ENCODE peak calls at places on chromosomes 6 and 20, in seven cellular contexts. U is A549, T is upper lobe of right lung, R is astrocyte of the spinal cord, E is AG04449, A is thoracic aorta, V is NB4. Y is an unnamed sample.
A peak's percentile ranks its signal among the peaks of the same experiment; 100 is the strongest.

GRCh38 chr6:82178084-82178758 is 69.3 kb downstream of the IBTK start:
- DNase-seq in U (no peak), T (no peak), R (peak; percentile 57), E (peak; percentile 23), A (no peak), V (peak; percentile 37), Y (no peak)

GRCh38 chr6:83927470-83927869 is 68.0 kb downstream of the CYB5R4 start:
- DNase-seq in U (no peak), T (no peak), R (no peak), E (no peak), A (no peak), V (no peak), Y (no peak)

GRCh38 chr6:158488065-158488464 is 71.8 kb upstream of the TMEM181 start:
- DNase-seq in U (peak; percentile 18), T (no peak), R (peak; percentile 95), E (peak; percentile 96), A (no peak), V (no peak), Y (peak; percentile 94)

GRCh38 chr20:58891076-58891685 is 38.7 kb downstream of the GNAS start:
- DNase-seq in U (peak; percentile 45), T (peak; percentile 93), R (peak; percentile 76), E (no peak), A (no peak), V (peak; percentile 87), Y (peak; percentile 35)

GRCh38 chr6:26197736-26198625 is 110.8 kb downstream of the HFE start:
- DNase-seq in U (no peak), T (no peak), R (peak; percentile 49), E (no peak), A (no peak), V (peak; percentile 80), Y (no peak)

GRCh38 chr6:46704562-46704961 is 16.9 kb downstream of the TDRD6 start:
- DNase-seq in U (no peak), T (no peak), R (peak; percentile 31), E (no peak), A (no peak), V (peak; percentile 67), Y (peak; percentile 8)

GRCh38 chr6:30886897-30887255 is 2.6 kb downstream of the DDR1 start:
- DNase-seq in U (no peak), T (no peak), R (no peak), E (no peak), A (no peak), V (no peak), Y (no peak)

GRCh38 chr6:26032387-26033131 is 54.7 kb upstream of the HFE start:
- DNase-seq in U (no peak), T (no peak), R (peak; percentile 67), E (no peak), A (no peak), V (peak; percentile 73), Y (peak; percentile 22)

GRCh38 chr6:166567107-166567506 is 19.4 kb downstream of the RAMACL start:
- DNase-seq in U (no peak), T (no peak), R (peak; percentile 97), E (peak; percentile 96), A (no peak), V (no peak), Y (peak; percentile 91)

GRCh38 chr6:120994573-120994967 is 339.7 kb downstream of the TBC1D32 start:
- DNase-seq in U (no peak), T (no peak), R (no peak), E (no peak), A (no peak), V (no peak), Y (no peak)

DNA sequence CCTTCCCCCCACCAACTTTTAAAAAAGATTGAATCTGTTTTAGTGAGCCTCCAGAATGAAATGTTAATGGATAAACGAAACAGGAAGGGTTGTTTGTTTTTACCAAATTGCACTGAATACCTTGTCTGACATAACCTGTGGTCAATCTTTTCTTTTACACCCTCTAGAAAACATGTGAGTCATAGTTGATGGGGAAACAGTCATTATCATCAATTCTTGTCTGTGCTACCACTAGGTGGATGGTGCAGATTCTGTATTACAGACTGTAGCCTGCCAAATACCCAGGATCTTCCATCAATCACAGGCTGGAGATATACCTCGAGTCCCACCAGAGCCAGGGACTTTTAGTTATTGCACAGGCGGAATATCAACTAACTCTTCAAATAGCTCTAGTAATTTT is 29.5 kb upstream of the PKIB start:
- DNase-seq in U (no peak), T (no peak), R (no peak), E (no peak), A (no peak), V (peak; percentile 13), Y (no peak)
- TF ChIP-seq CTCF in U (no peak), T (no peak), R (no peak), E (no peak), A (no peak), V (no peak), Y (peak; percentile 36)

DNA sequence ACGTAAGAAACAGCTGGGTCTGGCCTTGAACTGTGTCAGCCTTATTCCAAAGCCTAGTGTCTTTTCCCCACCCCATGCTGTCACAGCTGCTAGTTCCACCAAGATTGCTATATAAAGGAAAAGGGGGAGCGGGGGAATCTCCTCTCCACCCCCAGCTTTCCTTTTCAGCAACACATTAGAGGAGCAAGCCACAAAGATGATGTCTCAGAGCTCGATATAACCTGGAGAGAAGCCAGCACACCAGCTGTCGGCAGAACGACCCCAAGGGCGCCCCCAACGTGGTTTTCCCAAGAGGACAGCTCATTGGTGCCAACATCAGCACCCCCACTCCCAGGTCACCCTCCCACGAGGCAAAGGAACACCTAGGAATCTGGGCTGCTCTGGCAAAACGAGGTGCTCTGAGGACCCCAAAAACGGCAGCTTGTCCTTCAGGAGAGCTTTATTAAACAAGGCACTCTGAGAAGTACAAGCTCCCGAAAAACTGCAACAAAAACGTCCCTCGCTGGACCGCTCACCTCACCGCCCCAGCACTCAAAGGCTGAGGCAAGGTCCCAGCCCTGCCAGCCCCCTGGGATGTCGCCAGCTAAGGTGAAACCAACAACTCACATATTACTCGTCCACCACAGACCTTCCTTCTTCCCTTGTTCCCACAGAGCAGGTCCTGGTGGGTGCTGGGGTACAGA is 36.3 kb downstream of the ATP9A start:
- DNase-seq in U (no peak), T (no peak), R (peak; percentile 40), E (no peak), A (no peak), V (no peak), Y (peak; percentile 14)
- H3K4me3 ChIP-seq in U (no peak overlapping the region), T (no peak overlapping the region), R (no peak overlapping the region), E (peak overlapping the region; percentile 18), A (peak overlapping the region; percentile 13), V (no peak overlapping the region), Y (no peak overlapping the region)

GRCh38 chr20:10414982-10415650 is 18.9 kb downstream of the MKKS start:
- DNase-seq in U (no peak), T (no peak), R (no peak), E (no peak), A (no peak), V (no peak), Y (peak; percentile 16)

GRCh38 chr20:10408427-10408826 is 25.6 kb downstream of the MKKS start:
- DNase-seq in U (no peak), T (no peak), R (no peak), E (no peak), A (no peak), V (no peak), Y (no peak)

GRCh38 chr20:10411673-10412072 is 22.3 kb downstream of the MKKS start:
- DNase-seq in U (no peak), T (no peak), R (no peak), E (no peak), A (no peak), V (no peak), Y (no peak)

GRCh38 chr20:10412591-10413408 is 21.2 kb downstream of the MKKS start:
- DNase-seq in U (peak; percentile 43), T (no peak), R (peak; percentile 14), E (no peak), A (no peak), V (no peak), Y (peak; percentile 3)
- TF ChIP-seq CTCF in U (peak; percentile 78), T (no peak), R (peak; percentile 28), E (no peak), A (no peak), V (no peak), Y (peak; percentile 35)

GRCh38 chr6:62640749-62641148 is 354.7 kb upstream of the KHDRBS2 start:
- DNase-seq in U (no peak), T (no peak), R (no peak), E (no peak), A (no peak), V (no peak), Y (no peak)
- H3K4me3 ChIP-seq in U (no peak overlapping the region), T (no peak overlapping the region), R (no peak overlapping the region), E (no peak overlapping the region), A (no peak overlapping the region), V (no peak overlapping the region), Y (no peak overlapping the region)

DNA sequence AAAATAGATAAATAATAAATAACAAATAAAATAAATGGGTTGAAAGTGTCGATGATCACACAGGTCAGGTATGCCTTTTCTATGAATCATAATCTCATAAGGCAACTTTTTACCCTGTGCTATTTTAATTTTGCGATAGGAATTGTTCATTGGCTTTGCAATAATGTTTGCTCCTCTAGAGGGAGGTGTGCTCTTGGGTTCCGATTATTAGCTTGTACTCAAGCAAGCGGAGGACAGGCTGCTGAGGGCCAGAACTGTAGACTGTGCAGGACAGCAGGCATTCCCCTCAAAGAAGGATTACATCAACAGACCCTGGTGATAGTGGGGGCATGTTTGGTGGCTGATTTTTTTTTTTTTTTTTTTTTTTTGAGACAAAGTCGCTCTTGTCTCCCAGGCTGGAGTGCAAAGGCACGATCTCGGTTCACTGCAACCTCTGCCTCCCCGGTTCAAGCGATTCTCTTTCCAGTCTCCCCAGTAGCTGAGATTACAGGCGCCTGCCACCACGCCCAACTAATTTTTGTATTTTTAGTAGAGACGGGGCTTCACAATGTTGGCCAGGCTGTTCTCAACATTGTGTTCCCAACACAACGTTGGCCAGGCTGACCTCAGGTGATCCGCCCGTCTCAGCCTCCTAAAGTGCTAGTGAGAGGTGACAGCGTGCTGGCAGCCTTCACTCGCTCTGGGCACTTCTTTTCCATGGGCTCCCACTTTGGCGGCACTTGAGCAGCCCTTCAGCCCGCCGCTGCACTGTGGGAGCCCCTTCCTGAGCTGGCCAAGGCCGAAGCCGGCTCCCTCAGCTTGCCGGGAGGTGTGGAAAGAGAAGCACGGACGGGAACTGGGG is 35.6 kb downstream of the RIOK1 start:
- DNase-seq in U (peak; percentile 29), T (no peak), R (no peak), E (no peak), A (no peak), V (peak; percentile 60), Y (peak; percentile 57)
- TF ChIP-seq CTCF in U (peak; percentile 42), T (peak; percentile 50), R (peak; percentile 46), E (peak; percentile 43), A (no peak), V (peak; percentile 37), Y (peak; percentile 71)

GRCh38 chr20:63828951-63829350 is 2.1 kb downstream of the ZBTB46 start:
- DNase-seq in U (no peak), T (no peak), R (no peak), E (no peak), A (no peak), V (peak; percentile 8), Y (no peak)
- H3K4me3 ChIP-seq in U (no peak overlapping the region), T (peak overlapping the region; percentile 54), R (peak overlapping the region; percentile 49), E (no peak overlapping the region), A (no peak overlapping the region), V (no peak overlapping the region), Y (no peak overlapping the region)

Y was measured in brain microvascular endothelial cell.